ENCODE peak calls at places on chromosome 2, in five cellular contexts. One of them, this sample, is unnamed.

GRCh38 chr2:236083934-236084333 is 84.3 kb downstream of the GBX2 start:
- DNase-seq in pancreas: no peak
- DNase-seq in WTC11: no peak
- DNase-seq in endothelial cell: no peak
- DNase-seq in fibroblast of mammary gland: no peak
- DNase-seq in this sample: no peak

GRCh38 chr2:112643488-112643887 is 2.3 kb upstream of the SLC20A1 start:
- DNase-seq in pancreas: no peak
- DNase-seq in WTC11: no peak
- DNase-seq in endothelial cell: no peak
- DNase-seq in fibroblast of mammary gland: no peak
- DNase-seq in this sample: no peak

GRCh38 chr2:33426666-33427231 is 49.7 kb upstream of the RASGRP3 start:
- DNase-seq in pancreas: peak
- DNase-seq in WTC11: no peak
- DNase-seq in endothelial cell: no peak
- DNase-seq in fibroblast of mammary gland: peak
- DNase-seq in this sample: no peak

GRCh38 chr2:222813177-222813843 is 47.5 kb upstream of the ACSL3 start:
- DNase-seq in pancreas: no peak
- DNase-seq in WTC11: no peak
- DNase-seq in endothelial cell: no peak
- DNase-seq in fibroblast of mammary gland: peak
- DNase-seq in this sample: peak

GRCh38 chr2:102801098-102801718 is 39.4 kb downstream of the TMEM182 start:
- DNase-seq in pancreas: no peak
- DNase-seq in WTC11: no peak
- DNase-seq in endothelial cell: no peak
- DNase-seq in fibroblast of mammary gland: peak
- DNase-seq in this sample: no peak

GRCh38 chr2:16413257-16413656 is 252.4 kb downstream of the CYRIA start:
- DNase-seq in pancreas: no peak
- DNase-seq in WTC11: no peak
- DNase-seq in endothelial cell: peak
- DNase-seq in fibroblast of mammary gland: no peak
- DNase-seq in this sample: no peak

GRCh38 chr2:234873828-234874173 is 78.0 kb upstream of the SH3BP4 start:
- DNase-seq in pancreas: no peak
- DNase-seq in WTC11: no peak
- DNase-seq in endothelial cell: no peak
- DNase-seq in fibroblast of mammary gland: peak
- DNase-seq in this sample: no peak

GRCh38 chr2:12361506-12361905 is 355.2 kb upstream of the TRIB2 start:
- DNase-seq in pancreas: no peak
- DNase-seq in WTC11: no peak
- DNase-seq in endothelial cell: no peak
- DNase-seq in fibroblast of mammary gland: no peak
- DNase-seq in this sample: no peak

GRCh38 chr2:121333231-121333630 is 48.2 kb upstream of the TFCP2L1 start:
- DNase-seq in pancreas: no peak
- DNase-seq in WTC11: no peak
- DNase-seq in endothelial cell: no peak
- DNase-seq in fibroblast of mammary gland: no peak
- DNase-seq in this sample: no peak

GRCh38 chr2:85312404-85312803 is 15.4 kb downstream of the TGOLN2 start:
- DNase-seq in pancreas: no peak
- DNase-seq in WTC11: no peak
- DNase-seq in endothelial cell: no peak
- DNase-seq in fibroblast of mammary gland: peak
- DNase-seq in this sample: no peak

GRCh38 chr2:168143813-168144212 is 103.6 kb downstream of the STK39 start:
- DNase-seq in pancreas: no peak
- DNase-seq in WTC11: no peak
- DNase-seq in endothelial cell: no peak
- DNase-seq in fibroblast of mammary gland: no peak
- DNase-seq in this sample: no peak

GRCh38 chr2:106825161-106825560 is 60.8 kb downstream of the ST6GAL2 start:
- DNase-seq in pancreas: no peak
- DNase-seq in WTC11: no peak
- DNase-seq in endothelial cell: no peak
- DNase-seq in fibroblast of mammary gland: no peak
- DNase-seq in this sample: no peak

GRCh38 chr2:241234962-241235361 is 46.5 kb downstream of the ANO7 start:
- DNase-seq in pancreas: no peak
- DNase-seq in WTC11: no peak
- DNase-seq in endothelial cell: no peak
- DNase-seq in fibroblast of mammary gland: no peak
- DNase-seq in this sample: no peak

GRCh38 chr2:13638181-13638580 is 921.4 kb downstream of the TRIB2 start:
- DNase-seq in pancreas: no peak
- DNase-seq in WTC11: no peak
- DNase-seq in endothelial cell: no peak
- DNase-seq in fibroblast of mammary gland: peak
- DNase-seq in this sample: no peak

GRCh38 chr2:60821133-60821469 is 60.3 kb upstream of the REL start:
- DNase-seq in pancreas: no peak
- DNase-seq in WTC11: no peak
- DNase-seq in endothelial cell: no peak
- DNase-seq in fibroblast of mammary gland: no peak
- DNase-seq in this sample: no peak

GRCh38 chr2:60820416-60821132 is 60.8 kb upstream of the REL start:
- DNase-seq in pancreas: no peak
- DNase-seq in WTC11: no peak
- DNase-seq in endothelial cell: no peak
- DNase-seq in fibroblast of mammary gland: no peak
- DNase-seq in this sample: no peak

GRCh38 chr2:60819936-60820335 is 61.4 kb upstream of the REL start:
- DNase-seq in pancreas: no peak
- DNase-seq in WTC11: no peak
- DNase-seq in endothelial cell: no peak
- DNase-seq in fibroblast of mammary gland: no peak
- DNase-seq in this sample: no peak

GRCh38 chr2:60819155-60819862 is 62.1 kb upstream of the REL start:
- DNase-seq in pancreas: no peak
- DNase-seq in WTC11: no peak
- DNase-seq in endothelial cell: no peak
- DNase-seq in fibroblast of mammary gland: no peak
- DNase-seq in this sample: no peak

GRCh38 chr2:60818272-60818671 is 62.2 kb downstream of the PAPOLG start:
- DNase-seq in pancreas: no peak
- DNase-seq in WTC11: no peak
- DNase-seq in endothelial cell: no peak
- DNase-seq in fibroblast of mammary gland: peak
- DNase-seq in this sample: no peak
- TF ChIP-seq CTCF in pancreas: no peak
- TF ChIP-seq CTCF in WTC11: no peak
- TF ChIP-seq CTCF in endothelial cell: no peak
- TF ChIP-seq CTCF in fibroblast of mammary gland: peak
- TF ChIP-seq CTCF in this sample: no peak

GRCh38 chr2:7034313-7034712 is 117.1 kb downstream of the RNF144A start:
- DNase-seq in pancreas: peak
- DNase-seq in WTC11: peak
- DNase-seq in endothelial cell: no peak
- DNase-seq in fibroblast of mammary gland: peak
- DNase-seq in this sample: no peak
- TF ChIP-seq CTCF in pancreas: no peak
- TF ChIP-seq CTCF in WTC11: no peak
- TF ChIP-seq CTCF in endothelial cell: no peak
- TF ChIP-seq CTCF in fibroblast of mammary gland: peak
- TF ChIP-seq CTCF in this sample: no peak

DNA sequence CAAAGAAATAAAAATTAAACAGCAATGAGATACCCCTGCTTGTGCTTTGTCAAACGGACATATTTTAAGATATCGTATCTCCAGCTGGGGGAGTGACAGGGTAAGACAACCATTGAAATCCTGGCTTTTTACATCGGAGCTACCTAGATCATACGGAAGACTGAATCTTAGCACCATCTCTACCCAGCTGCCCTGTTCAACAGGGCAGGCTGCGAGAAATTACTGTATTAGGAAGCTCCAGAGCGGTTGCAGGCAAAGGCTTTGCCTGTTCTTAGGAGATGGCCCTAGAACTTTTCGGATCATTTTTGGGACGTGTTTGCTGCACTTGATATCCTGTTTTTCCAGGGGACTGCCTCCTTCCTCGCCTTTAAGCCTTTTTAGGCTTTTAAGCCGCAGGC is 2.0 kb upstream of the PRKCE start:
- DNase-seq in pancreas: no peak
- DNase-seq in WTC11: no peak
- DNase-seq in endothelial cell: no peak
- DNase-seq in fibroblast of mammary gland: peak
- DNase-seq in this sample: no peak
- TF ChIP-seq CTCF in pancreas: no peak
- TF ChIP-seq CTCF in WTC11: no peak
- TF ChIP-seq CTCF in endothelial cell: no peak
- TF ChIP-seq CTCF in fibroblast of mammary gland: no peak
- TF ChIP-seq CTCF in this sample: no peak

GRCh38 chr2:74628538-74629105 is 19.5 kb downstream of the M1AP start:
- DNase-seq in pancreas: no peak
- DNase-seq in WTC11: no peak
- DNase-seq in endothelial cell: no peak
- DNase-seq in fibroblast of mammary gland: no peak
- DNase-seq in this sample: no peak

GRCh38 chr2:74632939-74633312 is 15.2 kb downstream of the M1AP start:
- DNase-seq in pancreas: no peak
- DNase-seq in WTC11: no peak
- DNase-seq in endothelial cell: no peak
- DNase-seq in fibroblast of mammary gland: peak
- DNase-seq in this sample: no peak

GRCh38 chr2:74632209-74632938 is 15.8 kb downstream of the M1AP start:
- DNase-seq in pancreas: no peak
- DNase-seq in WTC11: no peak
- DNase-seq in endothelial cell: no peak
- DNase-seq in fibroblast of mammary gland: peak
- DNase-seq in this sample: no peak
- TF ChIP-seq CTCF in pancreas: no peak
- TF ChIP-seq CTCF in WTC11: no peak
- TF ChIP-seq CTCF in endothelial cell: no peak
- TF ChIP-seq CTCF in fibroblast of mammary gland: peak
- TF ChIP-seq CTCF in this sample: no peak

GRCh38 chr2:184644685-184645084 is 46.4 kb downstream of the ZNF804A start:
- DNase-seq in pancreas: no peak
- DNase-seq in WTC11: no peak
- DNase-seq in endothelial cell: no peak
- DNase-seq in fibroblast of mammary gland: peak
- DNase-seq in this sample: no peak
- TF ChIP-seq CTCF in pancreas: no peak
- TF ChIP-seq CTCF in WTC11: no peak
- TF ChIP-seq CTCF in endothelial cell: no peak
- TF ChIP-seq CTCF in fibroblast of mammary gland: no peak
- TF ChIP-seq CTCF in this sample: no peak

DNA sequence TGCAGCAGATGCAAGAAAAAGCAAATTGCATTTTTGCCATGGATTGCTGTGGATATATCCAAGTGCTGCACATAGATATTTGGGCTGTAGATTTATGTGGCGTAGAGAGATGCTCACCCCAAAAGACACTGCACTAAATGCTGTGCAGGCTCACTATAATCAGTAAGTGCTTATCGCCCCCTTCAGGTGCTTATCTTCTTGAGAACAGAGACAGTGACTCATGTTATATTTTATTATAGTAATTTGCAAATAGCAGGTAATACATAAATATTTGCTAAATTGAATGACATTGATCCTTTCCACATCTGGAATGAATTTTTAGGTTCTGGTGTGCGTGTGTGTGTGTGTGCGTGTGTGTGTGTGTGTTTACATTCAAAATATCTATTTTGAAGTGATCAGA is 36.8 kb upstream of the PLEKHM3 start:
- DNase-seq in pancreas: no peak
- DNase-seq in WTC11: no peak
- DNase-seq in endothelial cell: peak
- DNase-seq in fibroblast of mammary gland: peak
- DNase-seq in this sample: no peak
- TF ChIP-seq CTCF in pancreas: no peak
- TF ChIP-seq CTCF in WTC11: no peak
- TF ChIP-seq CTCF in endothelial cell: peak
- TF ChIP-seq CTCF in fibroblast of mammary gland: peak
- TF ChIP-seq CTCF in this sample: no peak